ENCODE peak calls at places on chromosomes 3 and 15, in seven cellular contexts. R is PC-3, C is GM12878, L is HCT116, V is K562, M is astrocyte, U is IMR-90. H is an unnamed sample. For H3K36me3, the result is how much of the 10 kb centered on the place peaks cover.

GRCh38 chr3:194166682-194167479 is 30.9 kb downstream of the HES1 start:
- DNase-seq in R (no peak), V (peak), L (no peak), U (no peak), C (no peak), M (peak), H (no peak)

GRCh38 chr15:47824185-47824584 is 106.9 kb downstream of the SEMA6D start:
- DNase-seq in U (no peak), M (no peak), R (no peak), V (no peak), C (no peak), L (no peak), H (peak)

GRCh38 chr3:39809995-39810595 is 686 bp downstream of the MYRIP start:
- DNase-seq in L (no peak), V (no peak), C (no peak), M (no peak), U (no peak), R (no peak), H (no peak)

GRCh38 chr3:68256635-68257034 is 602.2 kb upstream of the SUCLG2 start:
- DNase-seq in V (no peak), M (no peak), L (no peak), C (no peak), U (no peak), R (peak), H (no peak)

GRCh38 chr3:193572426-193572908 is 17.8 kb upstream of the ATP13A4 start:
- DNase-seq in M (peak), U (peak), V (peak), L (peak), R (peak), C (no peak), H (peak)

GRCh38 chr3:48268936-48269551 is 28.1 kb downstream of the ZNF589 start:
- DNase-seq in C (no peak), V (no peak), L (no peak), R (no peak), M (peak), U (no peak), H (peak)

GRCh38 chr15:65037279-65037678 is 7.8 kb upstream of the MTFMT start:
- DNase-seq in M (no peak), U (no peak), C (no peak), V (no peak), R (no peak), L (no peak), H (no peak)

GRCh38 chr15:45660231-45660979 is 25.6 kb downstream of the SQOR start:
- DNase-seq in M (no peak), V (no peak), L (no peak), R (no peak), U (peak), C (no peak), H (peak)

GRCh38 chr3:146134348-146135117 is 26.5 kb downstream of the PLOD2 start:
- DNase-seq in R (no peak), M (no peak), U (peak), V (no peak), C (no peak), L (no peak), H (no peak)

GRCh38 chr3:86951343-86951742 is 39.6 kb downstream of the VGLL3 start:
- DNase-seq in M (peak), V (no peak), R (peak), L (no peak), C (no peak), U (peak), H (peak)

GRCh38 chr3:11717768-11718581 is 74.3 kb upstream of the VGLL4 start:
- DNase-seq in R (peak), U (peak), C (no peak), L (no peak), M (peak), V (no peak), H (peak)

GRCh38 chr3:158713094-158713499 is 19.2 kb downstream of the RARRES1 start:
- DNase-seq in V (no peak), M (peak), C (no peak), L (no peak), R (no peak), U (no peak), H (no peak)

GRCh38 chr3:81395739-81396138 is 365.7 kb downstream of the GBE1 start:
- DNase-seq in V (no peak), C (no peak), R (no peak), U (no peak), M (no peak), L (no peak), H (no peak)

GRCh38 chr3:114809668-114810413 is 337.2 kb downstream of the ZBTB20 start:
- DNase-seq in R (no peak), U (peak), C (peak), V (no peak), M (peak), L (no peak), H (peak)

GRCh38 chr15:29364429-29365078 is 94.9 kb upstream of the NSMCE3 start:
- DNase-seq in M (peak), C (no peak), L (no peak), V (no peak), R (peak), U (peak), H (peak)

GRCh38 chr3:104396974-104397669 is 969.6 kb upstream of the ALCAM start:
- DNase-seq in C (no peak), M (peak), V (no peak), R (peak), U (peak), L (no peak), H (peak)

GRCh38 chr3:148723591-148723990 is 25.9 kb downstream of the AGTR1 start:
- DNase-seq in C (no peak), U (peak), M (peak), R (peak), L (no peak), V (no peak), H (no peak)

GRCh38 chr15:96285306-96285705 is 45.2 kb upstream of the NR2F2 start:
- DNase-seq in U (peak), V (peak), L (no peak), M (peak), R (no peak), C (no peak), H (no peak)

GRCh38 chr15:49235446-49236207 is 65.6 kb downstream of the GALK2 start:
- DNase-seq in L (peak), U (peak), V (peak), M (peak), R (peak), C (peak), H (peak)

GRCh38 chr3:159005148-159005547 is 203.3 kb downstream of the MFSD1 start:
- DNase-seq in M (no peak), V (no peak), R (no peak), L (no peak), C (no peak), U (no peak), H (no peak)

GRCh38 chr15:60649845-60650548 is 171.1 kb upstream of the ICE2 start:
- DNase-seq in U (peak), M (no peak), V (no peak), C (peak), L (no peak), R (no peak), H (peak)

GRCh38 chr3:177057768-177058167 is 139.5 kb downstream of the TBL1XR1 start:
- DNase-seq in C (peak), U (peak), R (no peak), V (no peak), L (no peak), M (peak), H (no peak)

GRCh38 chr15:55344206-55344605 is 25.2 kb downstream of the PIGB start:
- DNase-seq in U (no peak), V (no peak), R (no peak), C (no peak), M (peak), L (no peak), H (peak)

GRCh38 chr3:56251343-56251945 is 216.8 kb downstream of the ERC2 start:
- DNase-seq in U (peak), V (peak), L (peak), M (peak), C (peak), R (peak), H (peak)

GRCh38 chr3:76582632-76583378 is 457.1 kb upstream of the ROBO2 start:
- DNase-seq in C (no peak), M (no peak), U (peak), R (peak), L (no peak), V (no peak), H (no peak)

GRCh38 chr3:98329392-98330124 is 24.1 kb upstream of the OR5K4 start:
- DNase-seq in M (peak), L (peak), V (peak), C (peak), U (peak), R (peak), H (peak)

GRCh38 chr3:156151824-156152428 is 31.5 kb downstream of the KCNAB1 start:
- DNase-seq in U (peak), L (peak), M (peak), V (peak), C (no peak), R (peak), H (peak)

DNA sequence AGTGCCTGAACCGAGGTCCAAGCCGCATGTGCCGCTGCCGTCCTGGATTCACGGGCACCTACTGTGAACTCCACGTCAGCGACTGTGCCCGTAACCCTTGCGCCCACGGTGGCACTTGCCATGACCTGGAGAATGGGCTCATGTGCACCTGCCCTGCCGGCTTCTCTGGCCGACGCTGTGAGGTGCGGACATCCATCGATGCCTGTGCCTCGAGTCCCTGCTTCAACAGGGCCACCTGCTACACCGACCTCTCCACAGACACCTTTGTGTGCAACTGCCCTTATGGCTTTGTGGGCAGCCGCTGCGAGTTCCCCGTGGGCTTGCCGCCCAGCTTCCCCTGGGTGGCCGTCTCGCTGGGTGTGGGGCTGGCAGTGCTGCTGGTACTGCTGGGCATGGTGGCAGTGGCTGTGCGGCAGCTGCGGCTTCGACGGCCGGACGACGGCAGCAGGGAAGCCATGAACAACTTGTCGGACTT is 7.1 kb downstream of the DLL4 start:
- DNase-seq in V (no peak), C (no peak), L (no peak), R (no peak), U (no peak), M (no peak), H (no peak)
- H3K9ac ChIP-seq in V (no peak), C (no peak), L (no peak), R (no peak), U (no peak), M (no peak), H (no peak)

DNA sequence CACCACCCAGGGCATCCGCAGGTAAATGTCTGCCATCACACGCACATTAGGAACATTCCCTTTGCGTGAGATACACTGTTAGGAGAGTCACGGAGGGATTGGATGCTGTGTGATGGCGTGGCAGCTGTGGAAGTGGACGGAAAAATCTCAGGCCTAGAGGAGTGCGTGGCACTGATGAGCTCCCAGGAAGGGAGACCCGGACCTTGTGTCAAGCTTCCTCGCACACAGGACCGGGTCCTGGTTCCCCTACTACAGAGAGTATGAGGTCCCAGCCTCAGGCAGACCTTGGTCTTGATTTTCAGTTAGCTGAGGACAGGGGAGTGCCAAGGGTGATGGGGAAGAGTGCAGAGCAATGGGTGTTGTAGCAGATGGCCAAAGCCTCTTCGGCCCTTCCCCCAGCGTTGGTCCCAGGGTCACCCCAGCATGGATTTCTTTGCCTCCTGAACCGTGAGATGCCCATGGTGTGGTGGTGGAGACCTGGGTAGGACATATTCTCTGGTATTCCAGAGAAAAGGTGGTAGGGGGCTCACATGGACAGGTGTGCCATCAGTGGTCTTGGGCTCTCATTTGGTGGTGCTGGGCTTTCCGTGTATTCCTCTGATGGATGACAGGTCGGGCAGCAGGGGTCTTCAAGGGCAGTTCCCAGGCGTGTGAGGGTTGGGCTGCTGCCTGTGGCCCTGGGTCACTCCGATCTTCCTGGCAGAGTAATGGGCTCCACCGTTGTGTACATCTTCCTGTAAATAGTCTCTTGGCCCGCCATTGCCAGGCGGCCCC is 105.1 kb downstream of the SNRPN start:
- DNase-seq in M (no peak), V (no peak), C (no peak), U (no peak), R (no peak), L (no peak), H (no peak)
- H3K36me3 ChIP-seq in M (under half), V (under half), C (under half), U (half or more), R (half or more), L (under half), H (under half)

GRCh38 chr15:26771168-26771916 is 1.5 kb downstream of the GABRB3 start:
- DNase-seq in L (no peak), V (no peak), R (peak), C (no peak), U (no peak), M (no peak), H (no peak)
- H3K9ac ChIP-seq in L (no peak), V (no peak), R (no peak), C (no peak), U (no peak), M (no peak), H (no peak)

DNA sequence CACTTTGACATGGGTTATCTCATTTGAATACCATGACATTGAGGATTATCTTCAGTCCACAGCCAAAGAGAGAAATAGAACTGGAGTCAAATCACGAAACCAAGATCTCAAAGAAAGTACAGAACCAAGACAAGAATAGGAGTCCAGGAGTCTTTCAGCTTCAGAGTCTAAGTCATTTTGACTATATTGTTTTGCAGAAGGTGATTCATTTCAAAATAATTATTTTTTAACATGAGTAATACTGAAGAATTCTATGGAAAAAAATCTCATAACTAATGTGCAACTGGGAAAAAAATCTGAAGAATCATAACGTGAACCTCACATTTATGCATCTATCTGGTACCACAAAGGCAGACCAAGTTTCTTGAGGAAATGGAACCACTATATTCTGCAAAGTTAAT is 60.3 kb downstream of the UBE3A start:
- DNase-seq in L (no peak), V (no peak), C (no peak), R (no peak), U (peak), M (peak), H (no peak)
- H3K36me3 ChIP-seq in L (under half), V (half or more), C (under half), R (under half), U (under half), M (under half), H (under half)

GRCh38 chr3:24451461-24452099 is 43.1 kb downstream of the THRB start:
- DNase-seq in M (no peak), C (no peak), L (no peak), V (no peak), R (peak), U (no peak), H (peak)

GRCh38 chr3:24454393-24454792 is 40.3 kb downstream of the THRB start:
- DNase-seq in U (no peak), R (no peak), C (no peak), M (no peak), V (no peak), L (no peak), H (no peak)

GRCh38 chr3:24447836-24448235 is 46.8 kb downstream of the THRB start:
- DNase-seq in M (no peak), L (no peak), C (no peak), R (no peak), V (no peak), U (no peak), H (no peak)

GRCh38 chr3:24446032-24446431 is 48.6 kb downstream of the THRB start:
- DNase-seq in R (no peak), C (no peak), L (no peak), V (no peak), U (no peak), M (no peak), H (no peak)

DNA sequence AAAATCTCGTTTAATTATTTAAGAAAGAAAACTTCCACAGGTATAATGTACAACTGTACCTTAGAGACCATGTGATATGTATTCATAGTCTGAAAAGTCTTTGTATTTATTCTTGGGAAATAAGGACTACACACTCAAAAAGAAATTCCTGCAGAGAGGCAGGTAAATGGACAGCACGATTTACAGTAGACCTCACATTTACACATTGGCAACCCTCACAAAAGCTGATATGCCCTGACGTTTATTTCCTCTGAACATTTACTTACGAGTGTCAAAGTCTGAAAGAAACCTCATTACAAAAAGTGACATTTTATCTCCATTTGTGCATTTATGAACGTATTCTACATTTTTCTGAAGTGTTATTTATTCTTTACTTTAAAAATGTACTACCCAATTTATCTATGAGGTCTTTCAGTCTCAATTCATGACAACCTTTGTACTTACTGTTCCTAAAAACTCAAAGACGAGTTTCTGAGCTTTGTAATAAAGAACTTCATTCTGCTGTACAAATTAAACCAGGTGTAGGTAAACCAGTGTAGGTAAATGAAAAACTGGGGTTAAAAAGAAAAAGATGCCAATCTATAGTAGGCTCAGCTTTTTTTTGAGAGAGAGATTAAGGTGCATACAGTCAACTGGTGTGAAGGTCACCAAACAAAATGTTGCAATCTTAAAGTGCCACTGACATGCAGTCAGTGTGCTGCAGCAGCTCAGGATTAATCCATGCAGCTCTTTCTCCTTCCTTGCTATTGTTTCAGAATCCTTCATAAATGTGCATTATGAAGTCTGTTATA is 44.3 kb downstream of the THRB start:
- DNase-seq in R (peak), V (no peak), C (no peak), U (no peak), L (no peak), M (no peak), H (no peak)
- H3K9ac ChIP-seq in R (no peak), V (no peak), C (no peak), U (no peak), L (no peak), M (no peak), H (no peak)

GRCh38 chr3:112007641-112008040 is 8.9 kb downstream of the TAGLN3 start:
- DNase-seq in R (no peak), M (no peak), V (no peak), C (no peak), L (no peak), U (peak), H (no peak)
- H3K36me3 ChIP-seq in R (under half), M (under half), V (under half), C (under half), L (under half), U (under half), H (under half)